ENCODE peak calls at places on chromosomes 1 and 21, in six cellular contexts. M is dorsolateral prefrontal cortex, L is lower lobe of right lung, K is left lung, I is tibial artery, C is esophagus muscularis mucosa. P is an unnamed sample.

GRCh38 chr21:24895885-24896734 is 711.2 kb downstream of the MRPL39 start:
- DNase-seq in K (no peak), C (no peak), I (no peak), L (no peak), M (no peak), P (no peak)

GRCh38 chr1:23601104-23601967 is 42.0 kb upstream of the ID3 start:
- DNase-seq in K (no peak), I (no peak), C (no peak), M (no peak), L (no peak), P (no peak)

GRCh38 chr1:39048745-39049370 is 22.7 kb downstream of the NDUFS5 start:
- DNase-seq in C (no peak), I (no peak), L (no peak), K (no peak), M (no peak), P (no peak)

GRCh38 chr1:93907718-93908117 is 1.5 kb downstream of the GCLM start:
- DNase-seq in L (no peak), I (no peak), M (no peak), C (no peak), K (no peak), P (no peak)

GRCh38 chr1:108983114-108983513 is 19.8 kb upstream of the CLCC1 start:
- DNase-seq in M (no peak), L (no peak), K (no peak), C (no peak), I (no peak), P (no peak)

GRCh38 chr1:67700692-67701410 is 15.8 kb downstream of the GADD45A start:
- DNase-seq in I (no peak), M (no peak), L (no peak), C (no peak), K (no peak), P (no peak)

GRCh38 chr1:153951183-153951582 is 4.7 kb upstream of the DENND4B start:
- DNase-seq in M (no peak), C (no peak), L (no peak), I (no peak), K (no peak), P (no peak)

GRCh38 chr1:208083016-208083714 is 161.0 kb downstream of the PLXNA2 start:
- DNase-seq in I (no peak), C (no peak), K (no peak), M (no peak), L (no peak), P (no peak)

GRCh38 chr1:178501705-178502329 is 5.1 kb upstream of the CLEC20A start:
- DNase-seq in C (no peak), I (peak), K (no peak), L (peak), M (no peak), P (no peak)

GRCh38 chr1:245526141-245526540 is 371.4 kb downstream of the KIF26B start:
- DNase-seq in K (no peak), M (no peak), C (no peak), L (no peak), I (no peak), P (no peak)

GRCh38 chr1:65063025-65063424 is 85.0 kb upstream of the AK4 start:
- DNase-seq in K (no peak), C (no peak), L (no peak), I (no peak), M (no peak), P (no peak)

GRCh38 chr1:3432306-3432705 is 22.2 kb upstream of the ARHGEF16 start:
- DNase-seq in I (no peak), L (peak), K (peak), C (no peak), M (no peak), P (no peak)

GRCh38 chr1:216700779-216701178 is 22.4 kb downstream of the ESRRG start:
- DNase-seq in L (no peak), I (no peak), M (no peak), C (no peak), K (no peak), P (no peak)

GRCh38 chr1:109369167-109369746 is 28.5 kb downstream of the SORT1 start:
- DNase-seq in K (no peak), M (no peak), L (peak), C (no peak), I (no peak), P (no peak)

GRCh38 chr1:30911061-30911954 is 2.8 kb upstream of the SDC3 start:
- DNase-seq in I (peak), L (peak), C (no peak), K (peak), M (peak), P (peak)

GRCh38 chr1:147168626-147169058 is 3.6 kb downstream of the PRKAB2 start:
- DNase-seq in K (no peak), I (no peak), L (no peak), M (no peak), C (no peak), P (no peak)

GRCh38 chr1:155934933-155935590 is 849 bp upstream of the KHDC4 start:
- DNase-seq in M (no peak), C (no peak), K (peak), I (peak), L (no peak), P (no peak)

GRCh38 chr1:56502700-56503245 is 76.6 kb downstream of the PLPP3 start:
- DNase-seq in L (no peak), C (no peak), M (no peak), I (no peak), K (no peak), P (no peak)

GRCh38 chr1:182802006-182802798 is 12.6 kb downstream of the NPL start:
- DNase-seq in I (no peak), C (no peak), L (no peak), M (no peak), K (no peak), P (no peak)

GRCh38 chr1:39158330-39159086 is 46.0 kb upstream of the MACF1 start:
- DNase-seq in K (no peak), L (peak), I (peak), M (no peak), C (no peak), P (no peak)

GRCh38 chr21:16568661-16569060 is 838.9 kb downstream of the USP25 start:
- DNase-seq in M (no peak), L (no peak), C (no peak), I (no peak), K (no peak), P (no peak)

GRCh38 chr1:2301607-2302291 is 73.6 kb downstream of the SKI start:
- DNase-seq in I (no peak), K (no peak), C (no peak), M (no peak), L (no peak), P (no peak)

GRCh38 chr1:206925116-206925736 is 3.5 kb upstream of the FCMR start:
- DNase-seq in M (no peak), C (no peak), K (no peak), L (peak), I (no peak), P (no peak)
- H3K27ac ChIP-seq in M (no peak), C (no peak), K (no peak), L (no peak), I (no peak), P (no peak)

GRCh38 chr1:26785611-26786436 is 1.9 kb upstream of the PIGV start:
- DNase-seq in K (no peak), I (no peak), M (no peak), L (no peak), C (no peak), P (no peak)

GRCh38 chr1:26784023-26784871 is 3.5 kb upstream of the PIGV start:
- DNase-seq in K (no peak), I (peak), M (no peak), L (peak), C (no peak), P (no peak)

GRCh38 chr1:26782521-26783212 is 5.1 kb upstream of the PIGV start:
- DNase-seq in K (no peak), C (no peak), I (no peak), M (no peak), L (no peak), P (no peak)

GRCh38 chr1:26784886-26785285 is 2.9 kb upstream of the PIGV start:
- DNase-seq in L (no peak), C (no peak), I (no peak), M (no peak), K (no peak), P (no peak)

DNA sequence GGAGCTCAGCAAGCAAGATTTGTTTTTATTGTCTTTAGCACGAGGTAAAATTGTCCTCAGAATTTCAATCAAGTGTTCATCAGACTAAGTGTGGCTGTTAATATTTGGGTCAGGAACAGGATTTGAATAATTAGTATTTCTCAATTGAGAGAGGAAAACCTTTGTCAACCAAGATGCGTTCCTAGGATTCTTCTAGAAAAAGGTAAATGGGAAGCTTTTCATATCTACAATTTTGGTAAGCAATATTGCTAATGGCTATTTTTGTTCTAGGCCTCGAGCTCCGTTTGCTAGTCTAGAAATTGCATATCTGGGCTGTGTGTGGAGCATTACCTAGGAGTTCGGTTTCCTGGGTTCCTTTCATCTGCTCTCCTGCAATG is 4.1 kb upstream of the PIGV start:
- DNase-seq in I (no peak), K (no peak), L (no peak), M (no peak), C (no peak), P (no peak)
- TF ChIP-seq CTCF in I (no peak), K (no peak), L (no peak), M (no peak), C (no peak), P (no peak)

GRCh38 chr1:7352974-7353373 is 418.1 kb upstream of the VAMP3 start:
- DNase-seq in I (no peak), M (no peak), C (no peak), K (no peak), L (no peak), P (no peak)

GRCh38 chr1:7358346-7358745 is 412.8 kb upstream of the VAMP3 start:
- DNase-seq in I (no peak), C (no peak), M (no peak), K (no peak), L (no peak), P (no peak)

GRCh38 chr1:7352364-7352763 is 418.7 kb upstream of the VAMP3 start:
- DNase-seq in L (no peak), K (no peak), I (no peak), M (no peak), C (no peak), P (no peak)

GRCh38 chr1:7356079-7356478 is 415.0 kb upstream of the VAMP3 start:
- DNase-seq in M (no peak), K (no peak), I (no peak), L (no peak), C (no peak), P (no peak)

GRCh38 chr1:7355646-7356045 is 415.4 kb upstream of the VAMP3 start:
- DNase-seq in I (no peak), C (no peak), M (no peak), L (no peak), K (no peak), P (no peak)
- H3K4me3 ChIP-seq in I (no peak), C (no peak), M (no peak), L (no peak), K (no peak), P (no peak)

DNA sequence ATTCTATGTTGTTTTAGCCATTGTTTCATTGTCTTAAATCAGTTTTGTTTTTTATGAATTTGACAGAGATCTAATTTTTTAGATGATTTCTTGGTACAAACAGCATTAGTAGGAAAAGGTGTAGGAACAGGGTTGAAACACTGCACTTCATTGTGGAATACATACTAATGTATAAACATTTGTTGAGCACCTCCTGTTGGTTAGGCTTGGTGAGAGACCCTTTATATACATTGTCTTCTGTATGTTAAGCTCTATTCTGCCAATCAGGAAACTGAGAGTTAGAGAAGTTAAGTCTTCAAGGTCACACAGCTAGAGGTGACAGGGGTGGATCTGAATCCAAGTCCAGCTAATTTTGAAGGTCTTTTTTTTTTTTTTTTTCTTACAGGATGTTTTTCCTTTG is 192.7 kb downstream of the VPS13D start:
- DNase-seq in K (no peak), C (no peak), L (no peak), M (no peak), I (no peak), P (no peak)
- H3K27ac ChIP-seq in K (no peak), C (no peak), L (no peak), M (peak), I (peak), P (no peak)

DNA sequence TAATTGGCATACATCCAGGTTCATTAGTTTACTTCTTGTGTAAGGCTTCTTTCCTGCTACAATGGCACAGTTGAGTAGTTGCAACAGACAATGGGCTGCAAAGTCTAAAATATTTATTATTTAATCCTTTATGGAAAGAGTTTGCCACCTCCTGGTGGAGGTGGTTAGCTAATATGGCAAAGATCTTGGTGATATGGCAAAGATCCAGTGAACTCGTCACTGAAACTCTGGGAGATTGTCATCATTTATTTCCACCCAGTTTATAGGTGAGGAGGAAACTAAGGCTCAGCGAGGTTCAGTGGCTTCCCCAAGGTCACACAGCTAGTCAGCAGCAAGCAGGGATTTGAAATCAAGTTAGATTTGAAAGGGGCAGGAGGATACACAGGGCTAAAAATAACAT is 16.1 kb upstream of the IFFO2 start:
- DNase-seq in K (no peak), M (no peak), L (no peak), I (peak), C (no peak), P (no peak)
- TF ChIP-seq CTCF in K (no peak), M (no peak), L (peak), I (peak), C (peak), P (peak)

GRCh38 chr1:95197616-95198252 is 36.3 kb upstream of the RWDD3 start:
- DNase-seq in L (no peak), I (no peak), C (no peak), K (no peak), M (no peak), P (no peak)
- H3K4me3 ChIP-seq in L (no peak), I (no peak), C (no peak), K (no peak), M (no peak), P (no peak)

DNA sequence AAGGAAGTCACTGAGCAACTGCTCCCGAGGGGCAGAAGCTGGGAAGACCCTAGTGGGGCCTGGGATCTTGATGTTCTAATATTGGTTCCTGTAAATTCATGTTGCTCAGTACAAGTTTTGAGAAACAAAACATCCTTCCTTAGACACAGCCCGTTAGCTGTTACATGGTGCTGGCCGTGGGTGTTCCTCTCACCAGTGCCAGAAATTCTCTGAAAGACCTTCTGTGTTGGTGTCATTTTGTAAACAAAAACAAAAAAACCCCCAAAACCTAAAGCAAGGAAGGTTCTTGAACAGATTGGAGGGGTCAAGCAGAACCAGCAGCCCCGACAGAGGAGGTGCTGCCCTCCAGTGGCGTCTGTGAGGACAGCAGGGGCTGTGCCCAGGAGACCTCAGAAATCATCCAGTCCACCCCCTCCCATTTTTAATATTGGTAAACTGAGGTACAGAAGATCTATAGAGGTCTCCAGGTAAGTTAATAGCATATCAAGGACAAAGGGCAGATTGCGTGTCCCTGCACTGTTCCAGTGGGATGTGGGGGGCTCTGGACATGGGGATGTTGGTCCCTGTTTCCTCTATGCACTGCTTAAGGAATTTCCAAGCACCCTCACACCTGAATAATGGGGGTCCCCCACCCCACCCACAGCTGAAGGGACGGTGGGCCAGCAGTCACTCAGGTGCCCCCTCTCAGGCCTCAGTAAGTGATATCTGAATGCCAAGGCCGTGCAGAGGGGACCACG is 38.2 kb downstream of the SLC2A7 start:
- DNase-seq in C (no peak), K (peak), M (peak), I (peak), L (peak), P (no peak)
- H3K27ac ChIP-seq in C (peak), K (no peak), M (peak), I (no peak), L (no peak), P (peak)

GRCh38 chr1:157982111-157982510 is 11.3 kb upstream of the KIRREL1 start:
- DNase-seq in L (no peak), I (no peak), C (no peak), K (no peak), M (no peak), P (no peak)
- TF ChIP-seq CTCF in L (no peak), I (no peak), C (no peak), K (no peak), M (no peak), P (no peak)

DNA sequence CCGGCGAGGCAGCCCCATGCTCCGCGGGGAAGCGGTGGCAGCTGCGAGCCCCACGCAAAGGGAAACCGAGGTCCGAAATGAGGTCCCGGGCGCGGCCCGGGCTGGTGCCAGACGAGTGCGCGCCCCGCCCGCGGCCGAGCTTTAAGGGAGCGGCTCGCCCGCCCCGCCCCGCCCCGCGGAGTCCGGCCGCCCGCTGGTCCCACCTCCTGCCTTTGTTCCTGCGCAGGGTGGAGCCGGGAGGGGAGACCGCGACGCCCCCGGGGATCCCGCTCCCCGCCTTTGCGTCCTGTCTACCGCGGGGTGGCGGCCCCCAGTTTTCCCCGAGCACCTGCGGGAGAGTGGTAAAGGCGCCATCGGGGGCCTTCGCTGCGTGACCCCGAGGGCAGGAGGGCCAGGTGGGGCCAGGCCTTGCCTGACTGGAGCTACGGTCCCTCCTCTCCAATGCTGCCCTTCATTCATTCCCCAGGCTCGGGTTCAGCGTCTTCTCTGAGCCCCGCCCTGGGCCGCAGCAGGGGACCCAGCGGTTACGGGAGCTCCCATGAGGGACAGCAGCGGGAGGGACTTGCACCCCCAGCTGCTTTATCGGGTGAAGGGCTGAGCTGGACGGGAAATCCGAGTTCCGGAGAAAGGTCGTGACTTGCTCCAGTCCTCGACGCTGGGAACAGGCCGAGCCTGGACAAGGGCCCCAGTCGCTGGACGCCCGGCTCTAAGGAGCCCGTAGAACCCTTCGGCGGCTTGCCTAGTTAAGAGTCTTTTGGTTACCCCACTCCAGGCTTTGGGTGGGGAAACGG is at the start of gene HES2:
- DNase-seq in L (no peak), M (no peak), K (peak), I (no peak), C (no peak), P (no peak)
- H3K4me3 ChIP-seq in L (peak), M (no peak), K (peak), I (peak), C (peak), P (peak)

P was measured in RWPE2.